ENCODE peak calls at places on chromosomes 2 and 18, in four cellular contexts. One of them, this sample, is unnamed.

GRCh38 chr2:28395334-28396061 is 2.8 kb downstream of the FOSL2 start:
- DNase-seq in H9: no peak
- DNase-seq in H1: no peak
- DNase-seq in mesenchymal stem cell: peak; percentile 90
- DNase-seq in this sample: no peak

GRCh38 chr18:12890500-12890899 is 6.5 kb upstream of the PTPN2 start:
- DNase-seq in H9: no peak
- DNase-seq in H1: no peak
- DNase-seq in mesenchymal stem cell: no peak
- DNase-seq in this sample: peak; percentile 30

GRCh38 chr2:133753665-133754064 is 185.4 kb upstream of the NCKAP5 start:
- DNase-seq in H9: no peak
- DNase-seq in H1: no peak
- DNase-seq in mesenchymal stem cell: no peak
- DNase-seq in this sample: no peak

GRCh38 chr2:95034221-95034620 is 8.7 kb downstream of the MAL start:
- DNase-seq in H9: no peak
- DNase-seq in H1: no peak
- DNase-seq in mesenchymal stem cell: no peak
- DNase-seq in this sample: no peak

GRCh38 chr2:46917628-46918027 is 2.0 kb upstream of the MCFD2 start:
- DNase-seq in H9: no peak
- DNase-seq in H1: no peak
- DNase-seq in mesenchymal stem cell: no peak
- DNase-seq in this sample: no peak

GRCh38 chr2:134574610-134575332 is 144.0 kb downstream of the TMEM163 start:
- DNase-seq in H9: no peak
- DNase-seq in H1: no peak
- DNase-seq in mesenchymal stem cell: no peak
- DNase-seq in this sample: no peak

GRCh38 chr2:216492951-216493685 is 5.5 kb upstream of the RPL37A start:
- DNase-seq in H9: no peak
- DNase-seq in H1: no peak
- DNase-seq in mesenchymal stem cell: peak; percentile 53
- DNase-seq in this sample: no peak

GRCh38 chr2:138902239-138902871 is 122.2 kb upstream of the NXPH2 start:
- DNase-seq in H9: no peak
- DNase-seq in H1: no peak
- DNase-seq in mesenchymal stem cell: no peak
- DNase-seq in this sample: no peak

GRCh38 chr18:26655010-26655613 is 106.8 kb upstream of the KCTD1 start:
- DNase-seq in H9: no peak
- DNase-seq in H1: no peak
- DNase-seq in mesenchymal stem cell: peak; percentile 16
- DNase-seq in this sample: no peak

GRCh38 chr2:160209457-160209856 is 9.4 kb upstream of the ITGB6 start:
- DNase-seq in H9: no peak
- DNase-seq in H1: no peak
- DNase-seq in mesenchymal stem cell: peak; percentile 96
- DNase-seq in this sample: no peak

GRCh38 chr2:43075054-43075593 is 151.3 kb downstream of the ZFP36L2 start:
- DNase-seq in H9: no peak
- DNase-seq in H1: no peak
- DNase-seq in mesenchymal stem cell: peak; percentile 97
- DNase-seq in this sample: no peak

GRCh38 chr2:225597911-225598310 is 198.4 kb downstream of the NYAP2 start:
- DNase-seq in H9: no peak
- DNase-seq in H1: no peak
- DNase-seq in mesenchymal stem cell: peak; percentile 11
- DNase-seq in this sample: no peak

DNA sequence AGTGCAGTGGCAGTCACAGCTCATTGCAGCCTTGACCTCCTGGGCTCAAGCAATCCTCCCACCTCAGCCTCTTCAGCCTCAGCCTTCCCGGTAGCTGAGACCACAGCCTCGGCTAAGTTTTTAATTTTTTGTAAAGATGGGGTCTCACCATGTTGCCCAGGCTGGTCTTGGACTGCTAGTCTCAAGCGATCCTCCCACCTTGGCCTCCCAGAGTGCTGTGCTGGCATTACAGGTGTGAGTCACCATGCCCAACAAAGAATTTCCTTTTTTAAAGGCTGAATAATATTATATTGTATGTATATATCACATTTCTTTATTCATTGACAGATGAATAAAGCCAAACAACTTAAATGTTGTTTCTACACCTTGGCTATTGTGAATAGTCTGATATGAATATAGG is 42.5 kb downstream of the MOB4 start:
- DNase-seq in H9: no peak
- DNase-seq in H1: no peak
- DNase-seq in mesenchymal stem cell: no peak
- DNase-seq in this sample: no peak
- H2AK5ac ChIP-seq in H9: no peak overlapping the region
- H2AK5ac ChIP-seq in H1: no peak overlapping the region
- H2AK5ac ChIP-seq in mesenchymal stem cell: no peak overlapping the region
- H2AK5ac ChIP-seq in this sample: no peak overlapping the region

GRCh38 chr2:9768388-9768787 is 74.9 kb upstream of the TAF1B start:
- DNase-seq in H9: peak; percentile 92
- DNase-seq in H1: peak; percentile 77
- DNase-seq in mesenchymal stem cell: peak; percentile 32
- DNase-seq in this sample: peak; percentile 89
- H2AK5ac ChIP-seq in H9: no peak overlapping the region
- H2AK5ac ChIP-seq in H1: no peak overlapping the region
- H2AK5ac ChIP-seq in mesenchymal stem cell: no peak overlapping the region
- H2AK5ac ChIP-seq in this sample: no peak overlapping the region

GRCh38 chr2:231613655-231614558 is 21.2 kb downstream of the TEX44 start:
- DNase-seq in H9: peak; percentile 95
- DNase-seq in H1: peak; percentile 92
- DNase-seq in mesenchymal stem cell: peak; percentile 94
- DNase-seq in this sample: peak; percentile 97
- H2AK5ac ChIP-seq in H9: no peak overlapping the region
- H2AK5ac ChIP-seq in H1: peak overlapping the region; percentile 83
- H2AK5ac ChIP-seq in mesenchymal stem cell: no peak overlapping the region
- H2AK5ac ChIP-seq in this sample: no peak overlapping the region

GRCh38 chr2:23619941-23620340 is 235.0 kb downstream of the KLHL29 start:
- DNase-seq in H9: no peak
- DNase-seq in H1: no peak
- DNase-seq in mesenchymal stem cell: no peak
- DNase-seq in this sample: no peak
- H2AK5ac ChIP-seq in H9: no peak overlapping the region
- H2AK5ac ChIP-seq in H1: peak overlapping the region; percentile 57
- H2AK5ac ChIP-seq in mesenchymal stem cell: no peak overlapping the region
- H2AK5ac ChIP-seq in this sample: no peak overlapping the region

GRCh38 chr2:20989404-20989803 is 54.5 kb downstream of the APOB start:
- DNase-seq in H9: no peak
- DNase-seq in H1: no peak
- DNase-seq in mesenchymal stem cell: no peak
- DNase-seq in this sample: no peak
- H2AK5ac ChIP-seq in H9: no peak overlapping the region
- H2AK5ac ChIP-seq in H1: no peak overlapping the region
- H2AK5ac ChIP-seq in mesenchymal stem cell: no peak overlapping the region
- H2AK5ac ChIP-seq in this sample: no peak overlapping the region

DNA sequence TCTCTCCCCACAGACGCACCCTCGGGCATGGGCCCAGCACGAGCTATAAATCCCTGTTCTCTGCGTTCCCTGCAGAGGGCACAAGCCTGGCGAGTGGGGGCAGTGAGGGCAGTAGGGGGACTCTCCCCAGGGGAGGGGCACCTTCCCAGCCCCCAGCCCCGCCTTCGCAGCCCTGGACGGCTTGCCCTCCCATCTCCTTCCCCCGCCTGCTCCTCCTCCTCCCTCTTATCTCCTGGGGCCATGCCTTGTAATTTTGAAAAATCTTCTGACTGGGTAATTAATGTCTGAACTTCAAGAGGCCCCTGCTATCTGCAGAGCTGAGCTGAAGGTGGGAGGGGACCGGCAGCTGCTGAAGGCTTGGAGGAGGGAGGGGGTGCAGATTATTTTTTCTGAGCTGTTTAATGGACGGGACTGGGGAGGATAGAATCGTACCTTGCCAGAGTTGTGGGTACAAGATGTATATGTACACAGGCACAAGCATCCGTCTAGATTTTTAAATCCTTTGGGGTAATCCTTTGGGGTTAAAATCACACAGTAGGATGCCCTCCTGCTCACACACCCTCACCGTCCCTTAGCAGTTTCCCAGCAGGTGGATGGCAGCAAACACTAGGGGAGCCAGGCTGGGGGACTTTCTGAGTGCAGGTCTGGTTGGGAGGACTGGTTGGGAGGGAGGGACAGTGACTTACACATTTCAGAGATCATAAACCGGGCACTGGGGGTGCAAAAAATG is 121.9 kb downstream of the SMAD7 start:
- DNase-seq in H9: peak; percentile 34
- DNase-seq in H1: peak; percentile 54
- DNase-seq in mesenchymal stem cell: no peak
- DNase-seq in this sample: peak; percentile 54
- H2AK5ac ChIP-seq in H9: no peak overlapping the region
- H2AK5ac ChIP-seq in H1: no peak overlapping the region
- H2AK5ac ChIP-seq in mesenchymal stem cell: peak overlapping the region; percentile 98
- H2AK5ac ChIP-seq in this sample: no peak overlapping the region